ENCODE peak calls at places on chromosomes 5 and 9, in nine cellular contexts. I is lung; R is CD8-positive, alpha-beta T cell; Z is A549; P is right cardiac atrium; G is heart left ventricle; X is heart right ventricle; W is psoas muscle; D is gastrocnemius medialis. E is an unnamed sample. For H3K4me1, the result is how much of the 10 kb centered on the place peaks cover.

GRCh38 chr9:122393284-122393983 is 22.6 kb downstream of the PTGS1 start:
- ATAC-seq in D (no peak), R (no peak), W (no peak), X (no peak), Z (no peak), G (no peak), P (no peak), I (no peak), E (no peak)

GRCh38 chr5:125611541-125611940 is 811.7 kb upstream of the GRAMD2B start:
- ATAC-seq in X (no peak), I (no peak), G (no peak), W (no peak), D (no peak), P (no peak), R (no peak), Z (no peak), E (no peak)

GRCh38 chr5:67010684-67011409 is 185.8 kb downstream of the CD180 start:
- ATAC-seq in G (peak), Z (no peak), R (no peak), I (no peak), P (peak), W (peak), D (peak), X (peak), E (no peak)

GRCh38 chr5:59358005-59358404 is 535.5 kb downstream of the PDE4D start:
- ATAC-seq in X (peak), Z (peak), I (no peak), G (no peak), D (peak), P (no peak), R (no peak), W (no peak), E (no peak)

GRCh38 chr9:80251778-80252177 is 680.0 kb downstream of the TLE4 start:
- ATAC-seq in D (no peak), G (no peak), Z (no peak), R (no peak), P (no peak), W (no peak), I (no peak), X (no peak), E (no peak)

GRCh38 chr9:6096821-6097220 is 81.4 kb upstream of the RANBP6 start:
- ATAC-seq in G (no peak), R (no peak), W (no peak), Z (peak), P (no peak), X (no peak), D (no peak), I (no peak), E (no peak)

GRCh38 chr5:40614923-40615585 is 64.7 kb upstream of the PTGER4 start:
- ATAC-seq in D (no peak), R (no peak), X (no peak), G (peak), P (peak), I (no peak), W (no peak), Z (no peak), E (no peak)

GRCh38 chr5:160833806-160834205 is 18.2 kb downstream of the ATP10B start:
- ATAC-seq in P (no peak), G (no peak), D (no peak), X (no peak), I (no peak), W (no peak), Z (no peak), R (no peak), E (no peak)

GRCh38 chr9:73269430-73270101 is 117.9 kb downstream of the ANXA1 start:
- ATAC-seq in X (no peak), R (no peak), I (no peak), Z (no peak), G (no peak), P (no peak), W (no peak), D (no peak), E (no peak)

GRCh38 chr9:99385814-99386279 is 163.8 kb downstream of the SEC61B start:
- ATAC-seq in I (no peak), Z (peak), W (no peak), G (peak), R (no peak), P (no peak), D (peak), X (peak), E (no peak)

GRCh38 chr5:33439905-33440481 is 772 bp upstream of the TARS1 start:
- ATAC-seq in W (no peak), D (no peak), R (no peak), Z (no peak), X (no peak), G (no peak), I (no peak), P (no peak), E (no peak)

GRCh38 chr9:78927099-78927940 is 630.4 kb downstream of the PSAT1 start:
- ATAC-seq in Z (no peak), R (no peak), I (no peak), W (no peak), D (no peak), X (no peak), G (no peak), P (no peak), E (no peak)

GRCh38 chr5:89756955-89757354 is 652.6 kb downstream of the CETN3 start:
- ATAC-seq in Z (no peak), P (peak), W (peak), G (peak), D (peak), X (peak), R (no peak), I (no peak), E (no peak)

GRCh38 chr5:155700333-155700732 is 626.6 kb upstream of the SGCD start:
- ATAC-seq in G (no peak), I (no peak), W (no peak), Z (peak), X (no peak), P (no peak), R (no peak), D (no peak), E (no peak)

GRCh38 chr5:2239237-2239910 is 356.6 kb upstream of the IRX4 start:
- ATAC-seq in G (no peak), X (no peak), W (no peak), P (no peak), D (no peak), R (no peak), Z (no peak), I (no peak), E (no peak)

GRCh38 chr5:90871356-90871755 is 312.8 kb downstream of the ADGRV1 start:
- ATAC-seq in R (no peak), I (peak), D (no peak), W (peak), Z (no peak), P (peak), X (peak), G (peak), E (peak)

GRCh38 chr9:89458768-89459496 is 39.0 kb downstream of the SEMA4D start:
- ATAC-seq in R (no peak), W (no peak), P (no peak), X (no peak), G (no peak), Z (no peak), D (no peak), I (no peak), E (no peak)

GRCh38 chr9:110688329-110688728 is 19.7 kb downstream of the MUSK start:
- ATAC-seq in P (no peak), W (no peak), Z (no peak), G (no peak), R (no peak), X (no peak), I (no peak), D (no peak), E (no peak)

GRCh38 chr5:150136841-150137167 is 18.8 kb downstream of the PDGFRB start:
- ATAC-seq in I (no peak), W (no peak), D (no peak), P (no peak), X (no peak), R (no peak), Z (no peak), G (no peak), E (no peak)
- H3K4me1 ChIP-seq in I (under half), W (under half), D (under half), P (under half), X (half or more), R (under half), Z (under half), G (half or more), E (half or more)

GRCh38 chr5:36876389-36876964 is at the start of gene NIPBL:
- ATAC-seq in Z (peak), I (peak), D (peak), P (peak), W (peak), X (peak), R (peak), G (peak), E (peak)
- H3K4me1 ChIP-seq in Z (under half), I (under half), D (half or more), P (under half), W (under half), X (half or more), R (under half), G (half or more), E (under half)

GRCh38 chr9:113992276-113992951 is 85.7 kb downstream of the AMBP start:
- ATAC-seq in R (no peak), D (peak), P (peak), W (peak), G (peak), X (peak), Z (no peak), I (no peak), E (no peak)

GRCh38 chr9:113992994-113993393 is 85.1 kb downstream of the AMBP start:
- ATAC-seq in Z (no peak), G (no peak), P (no peak), X (no peak), I (no peak), D (no peak), R (no peak), W (no peak), E (no peak)

GRCh38 chr9:113990975-113991471 is 87.1 kb downstream of the AMBP start:
- ATAC-seq in W (no peak), R (no peak), D (no peak), G (no peak), X (no peak), I (no peak), Z (no peak), P (no peak), E (no peak)

GRCh38 chr9:113990570-113990907 is 87.6 kb downstream of the AMBP start:
- ATAC-seq in R (no peak), G (no peak), Z (no peak), P (no peak), I (no peak), W (no peak), D (no peak), X (no peak), E (no peak)

GRCh38 chr9:113991714-113992113 is 86.4 kb downstream of the AMBP start:
- ATAC-seq in R (no peak), I (no peak), P (no peak), W (no peak), G (no peak), D (no peak), Z (no peak), X (no peak), E (no peak)
- H3K4me1 ChIP-seq in R (under half), I (under half), P (under half), W (under half), G (under half), D (under half), Z (under half), X (under half), E (under half)

DNA sequence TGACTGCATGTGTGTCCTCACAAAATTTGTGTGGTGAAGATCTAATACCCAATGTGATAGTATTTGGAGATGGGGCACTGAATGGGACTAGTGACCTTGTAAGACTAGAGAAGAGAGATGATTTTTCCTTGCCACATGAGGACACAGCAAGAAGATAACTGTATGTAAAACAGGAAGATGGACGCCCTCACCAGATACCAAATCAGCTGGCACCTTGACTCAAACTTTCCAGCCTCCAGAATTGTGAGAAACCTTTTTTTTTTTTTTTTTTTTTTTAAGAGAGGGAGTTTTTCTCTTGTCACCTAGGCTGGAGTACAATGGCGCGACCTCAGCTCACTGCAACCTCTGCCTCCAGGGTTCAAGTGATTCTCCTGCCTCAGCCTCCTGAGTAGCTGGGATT is 40.3 kb downstream of the UBTD2 start:
- ATAC-seq in W (no peak), I (no peak), D (no peak), P (no peak), X (no peak), G (no peak), Z (no peak), R (no peak), E (no peak)
- H3K4me1 ChIP-seq in W (under half), I (under half), D (under half), P (under half), X (under half), G (under half), Z (under half), R (under half), E (under half)

GRCh38 chr5:123068368-123068767 is 20.7 kb upstream of the PRDM6 start:
- ATAC-seq in Z (no peak), P (no peak), D (no peak), W (no peak), R (no peak), I (no peak), X (no peak), G (no peak), E (no peak)

DNA sequence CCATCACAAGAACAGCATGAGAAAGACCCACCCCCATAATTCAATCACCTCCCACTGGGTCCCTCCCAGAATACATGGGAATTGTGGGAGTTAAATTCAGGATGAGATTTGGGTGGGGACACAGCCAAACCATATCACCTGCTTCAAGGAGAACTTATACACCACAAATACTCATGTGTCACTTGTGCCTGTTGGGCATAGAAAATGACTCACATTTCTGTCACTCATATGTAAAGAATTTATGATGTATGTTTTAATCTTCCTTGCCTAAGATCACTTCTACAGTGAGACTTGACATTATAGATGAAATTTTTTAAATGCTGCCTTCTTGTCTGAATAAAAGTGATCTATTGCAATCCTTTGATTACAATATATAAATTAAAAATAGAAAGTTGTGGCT is 23.0 kb upstream of the PRDM6 start:
- ATAC-seq in W (no peak), Z (no peak), R (no peak), P (no peak), G (no peak), D (no peak), I (no peak), X (no peak), E (no peak)
- H3K4me1 ChIP-seq in W (under half), Z (under half), R (under half), P (under half), G (under half), D (under half), I (under half), X (under half), E (under half)

E was measured in gastroesophageal sphincter.